ENCODE peak calls at places on chromosome 5, in four cellular contexts. F is tibial artery, W is epithelial cell of esophagus, G is progenitor cell of endocrine pancreas. E is an unnamed sample.
A peak's percentile ranks its signal among the peaks of the same experiment; 100 is the strongest.

GRCh38 chr5:39452846-39453245 is 28.1 kb upstream of the DAB2 start:
- DNase-seq in W (no peak), G (no peak), F (no peak), E (no peak)

GRCh38 chr5:91072891-91073290 is 310.2 kb downstream of the ARRDC3 start:
- DNase-seq in F (no peak), W (peak; percentile 47), G (no peak), E (no peak)

GRCh38 chr5:23089316-23089715 is 236.2 kb upstream of the CDH12 start:
- DNase-seq in W (no peak), F (no peak), G (no peak), E (no peak)

GRCh38 chr5:10431408-10431807 is 10.3 kb upstream of the ROPN1L start:
- DNase-seq in W (no peak), G (no peak), F (no peak), E (no peak)

GRCh38 chr5:64149857-64150521 is 15.7 kb upstream of the RNF180 start:
- DNase-seq in W (no peak), F (no peak), G (no peak), E (no peak)

GRCh38 chr5:29942089-29942488 is 1251.4 kb upstream of the CDH6 start:
- DNase-seq in W (no peak), G (no peak), F (no peak), E (no peak)

GRCh38 chr5:463301-463700 is 20.3 kb downstream of the EXOC3 start:
- DNase-seq in G (no peak), W (no peak), F (no peak), E (no peak)

GRCh38 chr5:159901772-159902171 is 14.5 kb upstream of the ADRA1B start:
- DNase-seq in F (no peak), W (no peak), G (no peak), E (no peak)

GRCh38 chr5:95901676-95902646 is 59.7 kb downstream of the ELL2 start:
- DNase-seq in W (peak; percentile 94), G (no peak), F (no peak), E (no peak)

GRCh38 chr5:41722359-41722950 is 147.8 kb downstream of the OXCT1 start:
- DNase-seq in G (no peak), W (no peak), F (no peak), E (no peak)

GRCh38 chr5:65072836-65073620 is 304.3 kb downstream of the CWC27 start:
- DNase-seq in W (no peak), G (no peak), F (no peak), E (no peak)

GRCh38 chr5:54531536-54531935 is 14.0 kb downstream of the SNX18 start:
- DNase-seq in F (no peak), W (peak; percentile 47), G (no peak), E (no peak)

GRCh38 chr5:16864566-16864965 is 71.5 kb downstream of the MYO10 start:
- DNase-seq in W (no peak), F (no peak), G (no peak), E (no peak)

GRCh38 chr5:118984602-118985001 is 3.7 kb downstream of the DTWD2 start:
- DNase-seq in W (peak; percentile 10), G (no peak), F (no peak), E (no peak)

GRCh38 chr5:178162481-178162880 is 8.8 kb upstream of the NHP2 start:
- DNase-seq in F (no peak), W (no peak), G (no peak), E (no peak)

GRCh38 chr5:17256839-17257238 is 39.4 kb downstream of the BASP1 start:
- DNase-seq in W (no peak), G (no peak), F (no peak), E (no peak)

GRCh38 chr5:170631471-170632195 is 127.8 kb downstream of the KCNIP1 start:
- DNase-seq in G (peak; percentile 21), W (no peak), F (peak; percentile 34), E (peak; percentile 69)

GRCh38 chr5:168291961-168292782 is 727 bp downstream of the WWC1 start:
- DNase-seq in W (no peak), G (peak; percentile 37), F (no peak), E (peak; percentile 28)

GRCh38 chr5:122093861-122094650 is 16.0 kb upstream of the LOX start:
- DNase-seq in F (no peak), W (no peak), G (no peak), E (no peak)

GRCh38 chr5:162852145-162852544 is 585.2 kb upstream of the CCNG1 start:
- DNase-seq in F (no peak), W (no peak), G (no peak), E (no peak)

GRCh38 chr5:19322716-19323485 is 665.1 kb downstream of the CDH18 start:
- DNase-seq in W (peak; percentile 95), F (no peak), G (no peak), E (no peak)

GRCh38 chr5:174294891-174295620 is 249.6 kb downstream of the NSG2 start:
- DNase-seq in G (no peak), F (no peak), W (no peak), E (no peak)

GRCh38 chr5:98432378-98432777 is 341.1 kb upstream of the RGMB start:
- DNase-seq in G (no peak), W (no peak), F (no peak), E (no peak)

GRCh38 chr5:169893010-169893409 is 87.3 kb downstream of the INSYN2B start:
- DNase-seq in F (no peak), G (no peak), W (no peak), E (no peak)

GRCh38 chr5:127844631-127845030 is 141.4 kb downstream of the CCDC192 start:
- DNase-seq in G (no peak), W (no peak), F (no peak), E (no peak)

GRCh38 chr5:139212484-139212883 is 14.3 kb upstream of the SIL1 start:
- DNase-seq in F (no peak), G (no peak), W (no peak), E (no peak)

GRCh38 chr5:178237431-178238312 is 5.1 kb upstream of the PHYKPL start:
- DNase-seq in G (no peak), W (peak; percentile 53), F (no peak), E (no peak)

GRCh38 chr5:127997131-127997775 is 86.3 kb upstream of the SLC12A2 start:
- DNase-seq in F (no peak), W (no peak), G (no peak), E (no peak)

GRCh38 chr5:93072831-93073459 is 508.1 kb downstream of the NR2F1-AS1 start:
- DNase-seq in F (no peak), G (no peak), W (peak; percentile 66), E (no peak)

GRCh38 chr5:587403-587802 is 24.7 kb upstream of the CEP72 start:
- DNase-seq in W (no peak), F (no peak), G (no peak), E (no peak)

GRCh38 chr5:96016216-96016615 is 54.6 kb upstream of the ELL2 start:
- DNase-seq in W (no peak), F (no peak), G (no peak), E (no peak)

GRCh38 chr5:143922718-143923117 is 110.8 kb downstream of the HMHB1 start:
- DNase-seq in F (peak; percentile 56), G (no peak), W (peak; percentile 82), E (no peak)

GRCh38 chr5:73945505-73945904 is 319.5 kb downstream of the ARHGEF28 start:
- DNase-seq in F (no peak), G (no peak), W (no peak), E (no peak)

GRCh38 chr5:110179291-110179690 is 489.6 kb downstream of the MAN2A1 start:
- DNase-seq in G (no peak), W (no peak), F (no peak), E (no peak)

GRCh38 chr5:114898602-114899001 is 271.1 kb downstream of the TRIM36 start:
- DNase-seq in G (no peak), W (no peak), F (no peak), E (no peak)
- TF ChIP-seq CTCF in G (peak; percentile 29), W (no peak), F (no peak), E (no peak)

DNA sequence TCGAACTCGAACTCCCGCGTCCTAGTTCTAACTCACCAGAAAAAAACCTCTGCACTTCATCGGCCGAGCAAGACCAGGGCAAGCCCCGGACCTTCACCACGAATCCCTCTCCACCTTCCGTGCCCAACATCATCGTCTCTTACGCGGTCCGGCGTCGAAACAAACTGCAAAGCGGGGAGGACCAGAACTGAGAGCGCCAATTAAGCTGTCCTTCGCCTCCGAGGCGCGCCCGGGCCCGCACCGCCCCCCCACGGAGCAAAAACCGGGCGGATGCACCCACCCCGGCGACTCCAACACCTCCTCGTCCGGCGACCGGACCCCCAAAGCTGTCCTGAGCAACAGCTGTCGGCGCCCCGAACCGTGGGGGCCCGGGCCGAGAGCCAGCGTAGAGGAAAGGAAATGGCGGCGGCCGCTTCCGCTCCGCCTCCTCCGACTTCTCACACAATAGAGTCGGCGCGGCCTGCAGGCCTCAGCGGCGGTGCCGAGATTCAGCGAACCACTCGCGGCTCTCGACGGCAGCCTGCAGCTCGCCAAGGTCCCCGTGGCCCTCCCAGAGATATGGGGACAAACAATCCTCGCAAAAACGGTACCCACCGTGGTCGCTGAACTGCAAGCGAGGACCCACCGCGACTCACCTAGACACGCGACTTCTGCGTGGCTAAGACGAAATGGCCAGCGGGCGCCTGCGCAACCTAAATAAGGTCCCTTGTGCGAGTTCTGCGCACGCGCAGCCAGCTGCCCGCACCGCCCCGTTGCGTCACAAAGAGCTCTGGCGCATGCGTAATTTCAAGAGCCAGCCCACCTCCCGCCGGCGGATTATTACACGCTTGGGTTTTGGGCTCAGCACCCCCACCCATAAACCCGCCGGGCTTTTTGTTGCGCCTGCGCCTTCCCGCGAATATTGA is at the start of gene HNRNPH1:
- DNase-seq in F (peak; percentile 97), W (peak; percentile 98), G (peak; percentile 97), E (peak; percentile 97)
- TF ChIP-seq CTCF in F (no peak), W (no peak), G (no peak), E (no peak)

GRCh38 chr5:5062903-5063302 is 77.2 kb upstream of the ADAMTS16 start:
- DNase-seq in W (no peak), F (no peak), G (no peak), E (no peak)

GRCh38 chr5:5065472-5065871 is 74.7 kb upstream of the ADAMTS16 start:
- DNase-seq in W (no peak), G (no peak), F (no peak), E (no peak)

GRCh38 chr5:5066276-5067186 is 73.6 kb upstream of the ADAMTS16 start:
- DNase-seq in W (no peak), G (no peak), F (no peak), E (no peak)

GRCh38 chr5:5061836-5062235 is 78.3 kb upstream of the ADAMTS16 start:
- DNase-seq in G (no peak), F (no peak), W (no peak), E (no peak)

GRCh38 chr5:5063533-5063953 is 76.6 kb upstream of the ADAMTS16 start:
- DNase-seq in W (no peak), G (no peak), F (no peak), E (no peak)
- TF ChIP-seq CTCF in W (no peak), G (peak; percentile 33), F (no peak), E (no peak)

DNA sequence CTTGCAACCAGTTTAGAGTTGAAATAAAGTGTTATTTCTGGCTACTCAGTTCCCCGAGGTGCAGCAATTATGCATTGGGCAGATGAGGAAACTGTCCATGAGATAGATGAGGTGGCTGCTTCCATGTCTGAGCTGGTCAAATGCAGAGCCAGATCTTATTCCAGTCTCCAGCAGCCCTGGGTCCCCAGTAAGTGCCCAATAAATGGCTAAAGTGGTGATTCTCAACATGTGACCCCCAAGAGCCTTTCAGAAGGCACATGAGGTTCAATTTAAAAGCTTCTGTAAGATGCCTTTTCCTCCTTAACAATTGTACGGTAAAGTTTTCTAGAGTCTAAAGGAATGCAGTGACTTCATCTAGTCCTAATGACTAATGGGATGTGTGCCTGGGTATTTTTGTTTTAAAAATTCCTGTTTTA is 17.5 kb downstream of the ATOX1 start:
- DNase-seq in F (no peak), G (no peak), W (peak; percentile 60), E (no peak)
- TF ChIP-seq CTCF in F (no peak), G (no peak), W (no peak), E (no peak)

E was measured in nephron progenitor cell.